ENCODE peak calls at places on chromosomes 6 and 20, in four cellular contexts. L is germinal center; I is stimulated activated naive CD8-positive, alpha-beta T cell treated with anti-CD3 and anti-CD28 coated beads, Interleukin-15, Interleukin-2, amounts not matched to agents 100 U/mL and 50 U/mL, for 24 hours; Y is endodermal cell. U is an unnamed sample.

GRCh38 chr6:130132286-130132701 is 90.5 kb downstream of the SAMD3 start:
- DNase-seq in L (no peak), I (peak; percentile 30), Y (no peak), U (peak; percentile 21)

GRCh38 chr20:13271977-13272975 is 51.2 kb downstream of the ISM1 start:
- DNase-seq in L (no peak), I (no peak), Y (no peak), U (no peak)

GRCh38 chr6:117493470-117493869 is 11.0 kb downstream of the DCBLD1 start:
- DNase-seq in L (no peak), I (no peak), Y (no peak), U (no peak)

GRCh38 chr6:114008331-114008730 is 37.4 kb upstream of the HDAC2 start:
- DNase-seq in L (no peak), I (no peak), Y (no peak), U (no peak)

GRCh38 chr20:38298768-38299288 is 5.1 kb upstream of the BPI start:
- DNase-seq in L (no peak), I (no peak), Y (no peak), U (no peak)

GRCh38 chr6:21350917-21351316 is 242.6 kb upstream of the SOX4 start:
- DNase-seq in L (no peak), I (no peak), Y (no peak), U (no peak)

GRCh38 chr6:53320964-53321363 is 27.8 kb downstream of the ELOVL5 start:
- DNase-seq in L (no peak), I (no peak), Y (no peak), U (no peak)

GRCh38 chr6:102415891-102416290 is 1022.4 kb downstream of the GRIK2 start:
- DNase-seq in L (no peak), I (no peak), Y (no peak), U (no peak)

GRCh38 chr6:149014631-149015171 is 267.9 kb downstream of the UST start:
- DNase-seq in L (no peak), I (no peak), Y (peak; percentile 89), U (no peak)

GRCh38 chr6:31775184-31775583 is 1.9 kb downstream of the VWA7 start:
- DNase-seq in L (no peak), I (no peak), Y (no peak), U (no peak)

GRCh38 chr6:69007781-69008180 is 372.7 kb downstream of the ADGRB3 start:
- DNase-seq in L (no peak), I (no peak), Y (no peak), U (no peak)

GRCh38 chr6:88238065-88238464 is 71.9 kb upstream of the CNR1 start:
- DNase-seq in L (peak; percentile 45), I (no peak), Y (peak; percentile 81), U (peak; percentile 58)

GRCh38 chr6:168515376-168515775 is 74.4 kb downstream of the SMOC2 start:
- DNase-seq in L (no peak), I (no peak), Y (peak; percentile 75), U (no peak)

GRCh38 chr6:127347188-127347587 is 3.8 kb upstream of the ECHDC1 start:
- DNase-seq in L (no peak), I (no peak), Y (no peak), U (no peak)

GRCh38 chr6:157314705-157315321 is 8.5 kb downstream of the TMEM242 start:
- DNase-seq in L (peak; percentile 65), I (no peak), Y (no peak), U (peak; percentile 74)

GRCh38 chr6:11389977-11390376 is 147.6 kb upstream of the TMEM170B start:
- DNase-seq in L (no peak), I (no peak), Y (no peak), U (no peak)

GRCh38 chr20:23528867-23529431 is 38.0 kb downstream of the CST8 start:
- DNase-seq in L (no peak), I (no peak), Y (peak; percentile 61), U (no peak)

GRCh38 chr6:168155193-168155592 is 76.2 kb upstream of the FRMD1 start:
- DNase-seq in L (no peak), I (no peak), Y (peak; percentile 39), U (no peak)

GRCh38 chr20:46213946-46214830 is 94.1 kb downstream of the CDH22 start:
- DNase-seq in L (no peak), I (no peak), Y (no peak), U (no peak)

GRCh38 chr20:19451591-19452295 is 239.3 kb downstream of the SLC24A3 start:
- DNase-seq in L (no peak), I (no peak), Y (peak; percentile 13), U (peak; percentile 19)

GRCh38 chr6:116106146-116106545 is 5.5 kb downstream of the NT5DC1 start:
- DNase-seq in L (no peak), I (no peak), Y (no peak), U (no peak)

GRCh38 chr20:64100946-64101688 is 6.2 kb downstream of the NPBWR2 start:
- DNase-seq in L (no peak), I (peak; percentile 2), Y (no peak), U (no peak)

GRCh38 chr6:4815584-4815983 is 39.4 kb downstream of the CDYL start:
- DNase-seq in L (no peak), I (no peak), Y (no peak), U (no peak)

GRCh38 chr6:57038906-57039305 is 7.6 kb upstream of the KIAA1586 start:
- DNase-seq in L (no peak), I (no peak), Y (no peak), U (no peak)

GRCh38 chr6:142165227-142165626 is 18.2 kb downstream of the VTA1 start:
- DNase-seq in L (no peak), I (no peak), Y (no peak), U (no peak)